ENCODE peak calls at places on chromosomes 2 and 18, in five cellular contexts. D is naive thymus-derived CD4-positive, alpha-beta T cell; I is A549; R is IMR-90; X is K562. S is an unnamed sample.

GRCh38 chr2:238173692-238174091 is 14.9 kb downstream of the ERFE start:
- DNase-seq in D (no peak), I (no peak), R (no peak), X (no peak), S (no peak)

GRCh38 chr18:55316615-55317184 is 271.3 kb downstream of the TCF4 start:
- DNase-seq in X (no peak), R (no peak), D (no peak), I (no peak), S (no peak)

GRCh38 chr2:234631896-234632514 is 135.1 kb upstream of the ARL4C start:
- DNase-seq in I (no peak), D (no peak), X (no peak), R (no peak), S (no peak)

GRCh38 chr18:22193466-22193865 is 24.1 kb downstream of the GATA6 start:
- DNase-seq in I (no peak), R (no peak), D (no peak), X (no peak), S (no peak)

GRCh38 chr2:174340400-174341300 is 5.9 kb downstream of the SP9 start:
- DNase-seq in X (no peak), I (peak; percentile 68), D (no peak), R (no peak), S (no peak)

GRCh38 chr2:216318470-216318869 is 53.8 kb downstream of the MARCHF4 start:
- DNase-seq in R (no peak), X (no peak), I (no peak), D (no peak), S (no peak)

GRCh38 chr18:23719634-23720201 is 30.5 kb downstream of the LAMA3 start:
- DNase-seq in R (peak; percentile 98), I (peak; percentile 95), X (peak; percentile 64), D (no peak), S (no peak)

GRCh38 chr18:22912835-22913234 is 20.3 kb upstream of the RBBP8 start:
- DNase-seq in I (no peak), R (peak; percentile 19), X (no peak), D (no peak), S (no peak)

GRCh38 chr2:10190255-10190654 is 67.7 kb downstream of the RRM2 start:
- DNase-seq in R (no peak), X (no peak), I (no peak), D (no peak), S (no peak)

GRCh38 chr2:150618215-150618905 is 130.9 kb upstream of the RND3 start:
- DNase-seq in X (no peak), D (no peak), R (peak; percentile 22), I (no peak), S (no peak)

GRCh38 chr2:42205337-42205736 is 36.2 kb downstream of the EML4 start:
- DNase-seq in X (no peak), R (no peak), D (no peak), I (no peak), S (no peak)

GRCh38 chr2:151729416-151729811 is 4.9 kb downstream of the NEB start:
- DNase-seq in D (no peak), I (no peak), R (no peak), X (no peak), S (no peak)

GRCh38 chr2:47043142-47043890 is 111.8 kb downstream of the STPG4 start:
- DNase-seq in I (peak; percentile 81), R (peak; percentile 95), X (no peak), D (no peak), S (no peak)

GRCh38 chr2:73516033-73516432 is 126.2 kb downstream of the NAT8 start:
- DNase-seq in X (no peak), D (no peak), R (peak; percentile 12), I (no peak), S (no peak)

GRCh38 chr2:158228943-158229508 is 127.3 kb downstream of the UPP2 start:
- DNase-seq in X (no peak), I (no peak), D (no peak), R (no peak), S (no peak)

GRCh38 chr2:199596549-199596948 is 138.8 kb upstream of the SATB2 start:
- DNase-seq in D (no peak), I (peak; percentile 44), X (peak; percentile 8), R (peak; percentile 2), S (no peak)

GRCh38 chr18:77132369-77133050 is at the start of gene MBP:
- DNase-seq in I (peak; percentile 45), D (peak; percentile 68), X (no peak), R (no peak), S (no peak)

GRCh38 chr2:45353879-45354278 is 257.2 kb downstream of the SRBD1 start:
- DNase-seq in I (peak; percentile 69), X (no peak), R (peak; percentile 99), D (no peak), S (no peak)

GRCh38 chr2:72139871-72140620 is 7.6 kb downstream of the CYP26B1 start:
- DNase-seq in X (no peak), R (no peak), I (no peak), D (no peak), S (no peak)

GRCh38 chr18:70442933-70443332 is 154.1 kb downstream of the SOCS6 start:
- DNase-seq in I (peak; percentile 43), R (no peak), D (no peak), X (no peak), S (no peak)

GRCh38 chr2:9142551-9143263 is 63.9 kb upstream of the ASAP2 start:
- DNase-seq in D (peak; percentile 66), I (peak; percentile 93), X (peak; percentile 97), R (peak; percentile 92), S (peak; percentile 58)

GRCh38 chr2:240567137-240567871 is 980 bp upstream of the RNPEPL1 start:
- DNase-seq in I (no peak), D (peak; percentile 59), X (no peak), R (no peak), S (no peak)

GRCh38 chr2:239801404-239802100 is 223.6 kb downstream of the NDUFA10 start:
- DNase-seq in I (no peak), X (no peak), D (no peak), R (no peak), S (no peak)

GRCh38 chr2:25756444-25757022 is 83.2 kb upstream of the DTNB start:
- DNase-seq in X (no peak), D (no peak), R (no peak), I (no peak), S (no peak)

GRCh38 chr2:27681844-27682243 is 18.2 kb downstream of the SLC4A1AP start:
- DNase-seq in X (no peak), D (no peak), R (peak; percentile 51), I (peak; percentile 41), S (no peak)

GRCh38 chr2:15058015-15058414 is 425.5 kb downstream of the LRATD1 start:
- DNase-seq in X (peak; percentile 18), R (no peak), D (no peak), I (no peak), S (peak; percentile 31)

GRCh38 chr2:9318461-9319337 is 104.6 kb downstream of the ITGB1BP1 start:
- DNase-seq in R (no peak), X (no peak), D (no peak), I (no peak), S (no peak)

DNA sequence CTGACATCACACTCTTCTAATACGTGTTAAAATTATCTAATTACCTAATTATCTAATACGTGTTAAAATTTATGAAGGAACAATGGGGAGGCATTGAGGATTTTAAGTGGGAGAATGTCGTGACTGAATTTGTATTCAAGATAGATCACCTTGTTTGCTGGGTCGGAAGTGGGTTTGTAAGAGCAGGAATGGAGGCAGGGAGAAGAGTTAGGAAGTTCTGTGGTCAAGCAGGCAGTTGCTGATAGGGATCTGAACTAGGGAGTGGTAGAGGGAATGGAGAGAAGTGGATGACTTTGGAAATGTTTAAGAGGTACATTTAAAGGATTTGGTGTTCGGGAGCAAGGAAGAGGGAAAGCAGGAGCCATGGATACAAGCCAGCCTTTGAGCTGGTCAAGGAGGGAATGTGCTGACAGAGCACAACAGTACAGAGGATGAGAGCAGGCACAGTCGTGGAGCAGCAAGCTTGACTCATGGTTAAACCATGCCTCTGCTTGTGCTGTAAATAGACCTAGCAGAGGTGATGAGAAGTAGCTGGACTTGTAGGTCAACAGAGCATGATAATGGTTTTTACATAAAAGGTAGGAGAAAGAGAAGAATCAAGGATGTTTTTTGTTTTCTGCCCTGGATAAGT is 16.2 kb downstream of the IL18RAP start:
- DNase-seq in R (peak; percentile 74), D (no peak), X (no peak), I (peak; percentile 14), S (no peak)
- H3K4me3 ChIP-seq in R (no peak overlapping the region), D (no peak overlapping the region), X (no peak overlapping the region), I (no peak overlapping the region), S (no peak overlapping the region)

GRCh38 chr2:32716598-32716997 is 88.7 kb downstream of the TTC27 start:
- DNase-seq in I (no peak), D (no peak), X (no peak), R (no peak), S (no peak)

GRCh38 chr2:32718752-32719151 is 90.9 kb downstream of the TTC27 start:
- DNase-seq in X (no peak), R (no peak), D (no peak), I (no peak), S (no peak)

GRCh38 chr2:32714521-32714920 is 86.7 kb downstream of the TTC27 start:
- DNase-seq in I (no peak), X (no peak), R (no peak), D (no peak), S (no peak)

GRCh38 chr2:32715391-32715841 is 87.6 kb downstream of the TTC27 start:
- DNase-seq in R (peak; percentile 15), D (no peak), I (no peak), X (no peak), S (no peak)

DNA sequence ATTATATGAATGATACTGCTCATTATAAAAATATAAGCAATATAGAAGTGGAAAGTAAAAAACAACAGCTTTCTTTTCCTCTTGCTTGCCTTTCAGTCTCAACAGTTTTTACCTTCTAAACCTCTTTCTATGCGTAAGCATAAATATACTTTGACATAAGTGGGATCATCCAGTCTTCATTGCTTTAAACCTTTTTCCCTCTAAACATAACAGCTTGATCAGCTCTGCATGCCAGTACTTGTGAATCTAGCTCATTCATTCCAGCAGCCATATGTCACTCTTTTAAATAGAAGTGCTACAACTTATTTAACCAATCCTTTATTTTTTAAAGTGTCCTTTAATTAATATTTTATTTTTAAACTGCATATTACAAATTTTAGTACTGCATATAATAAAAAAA is 88.1 kb downstream of the TTC27 start:
- DNase-seq in I (no peak), D (no peak), R (peak; percentile 63), X (no peak), S (no peak)
- H3K27ac ChIP-seq in I (no peak overlapping the region), D (no peak overlapping the region), R (no peak overlapping the region), X (no peak overlapping the region), S (no peak overlapping the region)

GRCh38 chr2:12715878-12716249 is 872 bp upstream of the TRIB2 start:
- DNase-seq in D (peak; percentile 80), R (peak; percentile 78), I (peak; percentile 61), X (peak; percentile 74), S (no peak)
- H3K4me3 ChIP-seq in D (peak overlapping the region; percentile 77), R (peak overlapping the region; percentile 65), I (peak overlapping the region; percentile 64), X (peak overlapping the region; percentile 64), S (peak overlapping the region; percentile 78)

DNA sequence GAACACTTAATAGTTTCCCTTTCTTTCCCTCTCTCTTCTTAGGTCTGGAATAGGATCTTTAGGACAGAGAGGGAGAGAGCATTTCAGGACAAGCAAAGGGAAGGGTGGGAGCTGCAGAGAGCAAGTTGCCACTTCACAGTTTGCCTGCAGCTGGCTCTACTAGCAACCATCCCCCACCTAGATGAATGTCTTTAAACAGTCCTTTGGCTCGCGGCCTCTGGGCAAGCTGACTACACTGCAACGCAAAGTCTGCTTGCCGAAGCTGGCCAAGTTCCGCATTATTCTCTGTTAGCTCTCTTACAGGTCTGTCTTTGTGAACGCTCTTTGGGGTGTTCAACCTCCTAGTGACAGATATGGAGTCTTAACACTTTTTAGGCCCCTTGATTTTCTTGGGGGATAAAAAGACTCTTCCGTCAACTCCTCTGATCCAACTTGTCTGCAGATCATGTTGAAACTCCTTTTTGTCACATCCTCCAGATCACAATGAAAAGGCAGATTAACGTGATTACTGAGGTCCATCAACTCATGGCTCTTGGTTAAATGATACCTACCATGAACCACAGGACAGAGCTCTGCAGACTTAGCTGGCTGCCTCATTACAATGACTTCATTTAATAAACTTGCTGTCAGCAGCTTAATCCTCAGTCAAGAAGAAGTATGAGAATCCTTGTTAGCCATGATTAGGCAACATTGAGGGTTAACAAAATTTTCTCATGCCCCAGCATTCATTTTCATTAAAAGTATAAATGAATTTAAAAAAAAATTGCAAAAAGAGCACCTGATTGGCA is 74.6 kb downstream of the SLC4A3 start:
- DNase-seq in I (no peak), R (peak; percentile 56), X (no peak), D (no peak), S (no peak)
- H3K27ac ChIP-seq in I (no peak overlapping the region), R (no peak overlapping the region), X (no peak overlapping the region), D (no peak overlapping the region), S (no peak overlapping the region)